ENCODE peak calls at places on chromosome 17, in nine cellular contexts. N is NCI-H146; P is ACHN; X is choroid plexus epithelial cell; T is astrocyte of the spinal cord; Y is caudate nucleus; W is heart left ventricle; K is effector memory CD8-positive, alpha-beta T cell; V is mucosa of gallbladder. S is an unnamed sample.

GRCh38 chr17:48051706-48052486 is 3.7 kb downstream of the NFE2L1 start:
- DNase-seq in Y (no peak), W (peak; percentile 85), V (peak; percentile 59), N (no peak), P (no peak), T (peak; percentile 96), X (peak; percentile 98), K (no peak), S (no peak)

GRCh38 chr17:72850410-72850809 is 242.1 kb downstream of the SLC39A11 start:
- DNase-seq in X (peak; percentile 49), N (no peak), P (no peak), T (peak; percentile 57), W (no peak), Y (no peak), V (no peak), K (no peak), S (no peak)

GRCh38 chr17:67942810-67943209 is 53.5 kb downstream of the C17orf58 start:
- DNase-seq in Y (no peak), W (no peak), N (no peak), K (no peak), X (peak; percentile 40), P (peak; percentile 33), T (no peak), V (no peak), S (peak; percentile 56)

GRCh38 chr17:79294459-79295071 is 219.9 kb downstream of the ENGASE start:
- DNase-seq in N (no peak), P (peak; percentile 78), V (peak; percentile 71), Y (no peak), X (peak; percentile 34), K (peak; percentile 16), W (peak; percentile 54), T (peak; percentile 28), S (no peak)

GRCh38 chr17:45388604-45389325 is 43.9 kb downstream of the ARHGAP27 start:
- DNase-seq in W (no peak), V (no peak), K (no peak), N (no peak), T (no peak), Y (no peak), X (no peak), P (no peak), S (no peak)

GRCh38 chr17:58487589-58488427 is at the start of gene HSF5:
- DNase-seq in X (peak; percentile 4), Y (no peak), W (peak; percentile 38), T (peak; percentile 2), V (peak; percentile 19), N (no peak), K (peak; percentile 70), P (no peak), S (no peak)

GRCh38 chr17:43018008-43018853 is 4.0 kb downstream of the VAT1 start:
- DNase-seq in T (peak; percentile 31), X (peak; percentile 50), V (no peak), W (no peak), P (no peak), N (peak; percentile 25), Y (peak; percentile 45), K (no peak), S (peak; percentile 51)

GRCh38 chr17:15882058-15882720 is 62.7 kb upstream of the ADORA2B start:
- DNase-seq in Y (no peak), X (no peak), V (no peak), P (no peak), W (no peak), T (no peak), K (no peak), N (no peak), S (no peak)

GRCh38 chr17:5950871-5951270 is 119.3 kb upstream of the WSCD1 start:
- DNase-seq in Y (no peak), T (no peak), V (no peak), W (no peak), X (no peak), N (no peak), K (no peak), P (no peak), S (no peak)

GRCh38 chr17:69969897-69970296 is 105.1 kb upstream of the KCNJ16 start:
- DNase-seq in T (no peak), W (no peak), N (no peak), K (no peak), X (no peak), V (no peak), P (no peak), Y (no peak), S (no peak)

GRCh38 chr17:82091264-82092066 is 6.6 kb downstream of the FASN start:
- DNase-seq in V (no peak), K (no peak), T (no peak), W (no peak), Y (no peak), P (no peak), N (no peak), X (no peak), S (no peak)

GRCh38 chr17:63927464-63928171 is 4.5 kb downstream of the CD79B start:
- DNase-seq in Y (no peak), N (no peak), V (no peak), X (no peak), P (no peak), W (no peak), K (no peak), T (no peak), S (no peak)

GRCh38 chr17:76079577-76080206 is 710 bp downstream of the ZACN start:
- DNase-seq in K (no peak), P (no peak), T (no peak), W (no peak), V (no peak), N (peak; percentile 64), X (peak; percentile 32), Y (no peak), S (peak; percentile 48)

GRCh38 chr17:32124985-32125847 is 17.1 kb upstream of the RHOT1 start:
- DNase-seq in Y (no peak), K (no peak), T (no peak), W (no peak), N (no peak), V (peak; percentile 43), X (no peak), P (peak; percentile 64), S (peak; percentile 69)

GRCh38 chr17:17693253-17693954 is 12.1 kb downstream of the RAI1 start:
- DNase-seq in K (no peak), N (peak; percentile 94), P (no peak), X (no peak), T (no peak), V (peak; percentile 51), W (peak; percentile 79), Y (peak; percentile 45), S (no peak)